ENCODE peak calls at places on chromosomes 1 and 21, in eight cellular contexts. M is glutamatergic neuron; D is left ventricle myocardium inferior; T is IMR-90; O is GM13977; C is CD8-positive, alpha-beta T cell; H is AG10803; W is dorsolateral prefrontal cortex. E is an unnamed sample.

GRCh38 chr1:205301220-205301821 is 20.2 kb downstream of the NUAK2 start:
- DNase-seq in C (no peak), D (no peak), O (no peak), M (peak; percentile 54), T (peak; percentile 97), H (peak; percentile 97), W (no peak), E (peak; percentile 61)

GRCh38 chr1:68011786-68012375 is 38.5 kb downstream of the DIRAS3 start:
- DNase-seq in O (no peak), W (no peak), H (no peak), T (peak; percentile 18), C (no peak), D (no peak), M (no peak), E (no peak)

GRCh38 chr1:177238967-177239366 is 68.2 kb downstream of the BRINP2 start:
- DNase-seq in W (no peak), C (no peak), O (no peak), T (no peak), D (no peak), M (no peak), H (no peak), E (no peak)

GRCh38 chr1:27603962-27604578 is at the start of gene AHDC1:
- DNase-seq in D (peak; percentile 93), M (peak; percentile 97), W (peak; percentile 74), O (peak; percentile 96), C (peak; percentile 93), H (peak; percentile 90), T (peak; percentile 87), E (peak; percentile 85)

GRCh38 chr1:67290236-67290635 is 17.4 kb upstream of the IL12RB2 start:
- DNase-seq in D (no peak), W (no peak), H (no peak), M (no peak), O (no peak), T (no peak), C (no peak), E (no peak)

GRCh38 chr1:29468501-29468900 is 232.2 kb downstream of the PTPRU start:
- DNase-seq in O (no peak), C (no peak), H (no peak), T (no peak), W (no peak), M (no peak), D (no peak), E (no peak)

GRCh38 chr1:26220199-26220912 is 13.6 kb upstream of the CEP85 start:
- DNase-seq in W (no peak), H (no peak), C (no peak), M (peak; percentile 52), D (no peak), O (no peak), T (no peak), E (no peak)

GRCh38 chr1:219292989-219293388 is 119.3 kb downstream of the LYPLAL1 start:
- DNase-seq in O (no peak), H (no peak), M (no peak), D (no peak), W (no peak), T (no peak), C (no peak), E (no peak)

GRCh38 chr1:91583326-91583755 is 82.7 kb downstream of the CDC7 start:
- DNase-seq in D (no peak), W (no peak), M (no peak), H (peak; percentile 92), C (no peak), O (no peak), T (peak; percentile 99), E (no peak)

GRCh38 chr21:45901061-45901690 is 80.4 kb upstream of the COL6A1 start:
- DNase-seq in D (no peak), M (no peak), W (no peak), T (no peak), H (no peak), C (no peak), O (no peak), E (no peak)

GRCh38 chr21:44834951-44835646 is 17.2 kb upstream of the SUMO3 start:
- DNase-seq in W (no peak), M (no peak), D (no peak), H (no peak), T (no peak), C (no peak), O (no peak), E (no peak)

GRCh38 chr1:42369471-42369870 is 11.1 kb upstream of the RIMKLA start:
- DNase-seq in D (no peak), C (no peak), H (no peak), T (no peak), W (no peak), M (no peak), O (no peak), E (no peak)

GRCh38 chr1:32172621-32173245 is 6.7 kb upstream of the TXLNA start:
- DNase-seq in D (no peak), W (no peak), M (no peak), H (peak; percentile 33), T (peak; percentile 35), C (no peak), O (no peak), E (no peak)

GRCh38 chr1:210291786-210292275 is 36.9 kb upstream of the HHAT start:
- DNase-seq in W (no peak), D (no peak), H (peak; percentile 98), T (no peak), O (no peak), M (no peak), C (no peak), E (no peak)

GRCh38 chr1:40404670-40405462 is 31.3 kb downstream of the SMAP2 start:
- DNase-seq in D (no peak), M (no peak), C (peak; percentile 46), T (peak; percentile 79), W (no peak), H (peak; percentile 68), O (peak; percentile 22), E (no peak)

GRCh38 chr1:87279966-87280535 is 48.6 kb upstream of the LMO4 start:
- DNase-seq in O (peak; percentile 17), C (no peak), W (no peak), T (peak; percentile 16), D (no peak), H (no peak), M (no peak), E (no peak)
- TF ChIP-seq CTCF in O (peak; percentile 22), C (no peak), W (no peak), T (no peak), D (no peak), H (no peak), M (no peak), E (peak; percentile 29)

GRCh38 chr1:87151500-87152421 is 176.9 kb upstream of the LMO4 start:
- DNase-seq in D (peak; percentile 78), H (peak; percentile 16), C (peak; percentile 16), W (peak; percentile 43), M (peak; percentile 81), T (peak; percentile 58), O (peak; percentile 75), E (peak; percentile 77)
- TF ChIP-seq CTCF in D (peak; percentile 70), H (no peak), C (no peak), W (peak; percentile 60), M (peak; percentile 12), T (peak; percentile 69), O (peak; percentile 63), E (peak; percentile 69)

DNA sequence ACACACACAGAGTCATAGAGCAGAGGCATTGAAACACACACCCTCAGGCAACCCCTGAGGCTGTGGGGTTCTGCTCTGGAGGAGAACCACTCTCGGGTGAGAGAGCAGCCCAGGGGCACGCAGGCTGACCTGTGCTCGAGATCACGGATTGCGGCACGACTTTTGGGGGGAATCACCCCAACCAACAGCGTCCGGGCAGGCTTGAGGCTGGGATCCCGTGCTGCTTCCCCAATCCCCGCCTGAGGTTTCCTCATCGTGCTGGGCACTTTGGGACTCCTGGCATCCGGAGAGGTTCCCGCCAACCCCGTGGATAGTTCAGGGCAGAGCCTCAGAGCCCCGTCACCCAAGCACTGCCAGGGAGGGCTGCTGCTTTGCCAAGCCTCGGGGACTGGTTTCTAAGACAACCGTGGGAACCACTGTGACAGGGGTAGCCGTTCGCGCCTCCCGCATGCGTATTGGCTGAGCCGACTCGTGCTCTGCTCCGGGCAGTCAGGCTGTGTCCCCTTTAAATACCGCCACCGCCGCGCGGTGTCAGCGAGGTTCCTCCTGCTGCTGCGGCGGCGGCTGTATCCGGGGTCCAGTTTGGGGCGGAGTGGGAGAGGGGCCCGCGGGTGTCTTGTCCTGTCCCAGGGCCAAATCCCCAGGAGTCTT is 682.2 kb upstream of the TPTE start:
- DNase-seq in W (no peak), O (peak; percentile 12), D (peak; percentile 15), C (no peak), H (no peak), M (no peak), T (no peak), E (no peak)
- TF ChIP-seq CTCF in W (no peak), O (no peak), D (no peak), C (no peak), H (no peak), M (no peak), T (no peak), E (no peak)

GRCh38 chr1:222288056-222288455 is 259.8 kb downstream of the HHIPL2 start:
- DNase-seq in M (no peak), D (no peak), T (peak; percentile 45), O (no peak), H (no peak), C (no peak), W (no peak), E (no peak)
- TF ChIP-seq CTCF in M (no peak), D (no peak), T (peak; percentile 1), O (no peak), H (no peak), C (no peak), W (no peak), E (no peak)

GRCh38 chr1:88998716-88999115 is 6.3 kb upstream of the KYAT3 start:
- DNase-seq in T (peak; percentile 69), M (no peak), C (peak; percentile 38), O (no peak), W (no peak), D (no peak), H (peak; percentile 67), E (peak; percentile 16)
- TF ChIP-seq CTCF in T (peak; percentile 63), M (peak; percentile 77), C (peak; percentile 60), O (peak; percentile 44), W (peak; percentile 82), D (peak; percentile 66), H (peak; percentile 56), E (peak; percentile 77)

GRCh38 chr1:235351441-235351840 is 15.8 kb upstream of the TBCE start:
- DNase-seq in H (no peak), C (no peak), M (no peak), W (no peak), D (no peak), T (no peak), O (no peak), E (no peak)
- TF ChIP-seq CTCF in H (no peak), C (no peak), M (no peak), W (no peak), D (no peak), T (no peak), O (no peak), E (no peak)